ENCODE peak calls at places on chromosomes 5 and 9, in six cellular contexts. P, V, D, N, K and L are unnamed samples.

GRCh38 chr5:32413466-32414263 is 30.9 kb downstream of the ZFR start:
- DNase-seq in P (peak), V (no peak), D (peak), N (no peak), K (no peak), L (no peak)

GRCh38 chr5:58311526-58311925 is 148.4 kb downstream of the PLK2 start:
- DNase-seq in P (no peak), V (no peak), D (no peak), N (no peak), K (no peak), L (no peak)

GRCh38 chr9:81414836-81415235 is 274.5 kb downstream of the TLE1 start:
- DNase-seq in P (no peak), V (no peak), D (no peak), N (no peak), K (no peak), L (no peak)

GRCh38 chr9:86944974-86945867 is 2.1 kb downstream of the GAS1 start:
- DNase-seq in P (no peak), V (no peak), D (peak), N (no peak), K (no peak), L (peak)

GRCh38 chr9:91809581-91810285 is 140.3 kb downstream of the ROR2 start:
- DNase-seq in P (peak), V (no peak), D (no peak), N (no peak), K (no peak), L (peak)

GRCh38 chr9:6646028-6646636 is 603 bp upstream of the GLDC start:
- DNase-seq in P (no peak), V (no peak), D (no peak), N (no peak), K (no peak), L (no peak)

GRCh38 chr9:131656356-131657030 is 83.4 kb downstream of the RAPGEF1 start:
- DNase-seq in P (no peak), V (no peak), D (no peak), N (no peak), K (no peak), L (no peak)

GRCh38 chr5:109105631-109106267 is 304.0 kb downstream of the PJA2 start:
- DNase-seq in P (peak), V (no peak), D (peak), N (no peak), K (no peak), L (peak)

GRCh38 chr5:98827161-98827560 is 53.7 kb downstream of the RGMB start:
- DNase-seq in P (peak), V (no peak), D (peak), N (no peak), K (no peak), L (peak)

GRCh38 chr9:12843735-12844134 is 68.9 kb downstream of the LURAP1L start:
- DNase-seq in P (no peak), V (no peak), D (no peak), N (no peak), K (no peak), L (no peak)

GRCh38 chr5:173973614-173973969 is 15.4 kb upstream of the C5orf47 start:
- DNase-seq in P (no peak), V (no peak), D (no peak), N (peak), K (no peak), L (peak)

GRCh38 chr9:33297455-33297854 is 7.1 kb downstream of the NFX1 start:
- DNase-seq in P (no peak), V (no peak), D (no peak), N (no peak), K (no peak), L (no peak)

GRCh38 chr9:100591639-100592412 is 13.9 kb downstream of the CAVIN4 start:
- DNase-seq in P (no peak), V (no peak), D (no peak), N (no peak), K (no peak), L (no peak)

GRCh38 chr9:14846871-14847311 is 63.3 kb downstream of the FREM1 start:
- DNase-seq in P (peak), V (peak), D (peak), N (peak), K (peak), L (peak)

GRCh38 chr9:114621975-114622609 is 11.0 kb downstream of the TMEM268 start:
- DNase-seq in P (peak), V (peak), D (no peak), N (no peak), K (no peak), L (peak)

GRCh38 chr5:178196986-178197385 is 7.3 kb upstream of the HNRNPAB start:
- DNase-seq in P (no peak), V (no peak), D (no peak), N (no peak), K (no peak), L (no peak)
- TF ChIP-seq CTCF in P (peak), V (no peak), D (peak), N (peak), K (peak), L (peak)

DNA sequence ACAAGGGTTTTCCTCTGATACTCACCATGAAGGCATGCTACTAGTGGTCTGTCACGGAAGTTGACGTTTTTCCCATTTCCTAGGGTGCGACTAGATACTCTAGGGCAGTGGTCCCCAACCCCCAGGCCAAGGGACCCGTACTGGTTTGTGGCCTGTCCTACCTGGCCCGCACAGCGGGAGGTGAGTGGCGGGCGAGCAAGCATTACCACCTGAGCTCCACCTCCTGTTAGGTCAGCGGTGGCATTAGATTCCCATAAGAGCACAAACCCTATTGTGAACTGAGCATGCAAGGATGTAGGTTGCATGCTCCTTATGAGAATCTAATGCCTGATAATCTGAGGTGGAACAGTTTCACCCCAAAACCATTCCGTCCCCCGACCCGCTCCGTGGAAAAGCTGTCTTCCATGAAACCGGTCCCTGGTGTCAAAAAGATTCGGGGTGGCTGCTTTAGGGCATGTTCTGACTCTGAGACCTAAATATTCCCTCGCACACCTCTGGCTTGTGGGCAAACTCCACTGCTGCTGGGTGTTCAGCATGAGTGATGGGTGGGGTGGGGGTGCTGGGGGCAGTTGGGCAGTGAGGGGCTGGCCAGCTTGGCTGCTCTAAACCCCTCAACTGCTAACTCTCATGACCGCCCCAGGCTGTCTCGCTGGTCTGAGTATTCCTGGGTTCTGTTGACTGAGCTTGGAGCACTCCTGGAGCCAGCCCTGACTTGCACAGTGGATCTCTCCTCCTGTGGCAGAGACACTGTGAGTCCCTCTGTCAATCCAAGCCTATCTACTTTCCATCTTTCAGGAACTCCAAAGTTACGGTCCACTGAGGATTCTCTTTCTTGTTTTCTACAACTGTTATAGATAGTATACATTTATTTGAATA is 78.3 kb upstream of the NEK6 start:
- DNase-seq in P (no peak), V (no peak), D (no peak), N (no peak), K (no peak), L (no peak)
- TF ChIP-seq CTCF in P (no peak), V (no peak), D (no peak), N (no peak), K (no peak), L (no peak)

GRCh38 chr9:84652496-84653081 is 16.9 kb upstream of the NTRK2 start:
- DNase-seq in P (no peak), V (no peak), D (peak), N (no peak), K (no peak), L (no peak)
- TF ChIP-seq CTCF in P (peak), V (no peak), D (peak), N (no peak), K (no peak), L (no peak)

DNA sequence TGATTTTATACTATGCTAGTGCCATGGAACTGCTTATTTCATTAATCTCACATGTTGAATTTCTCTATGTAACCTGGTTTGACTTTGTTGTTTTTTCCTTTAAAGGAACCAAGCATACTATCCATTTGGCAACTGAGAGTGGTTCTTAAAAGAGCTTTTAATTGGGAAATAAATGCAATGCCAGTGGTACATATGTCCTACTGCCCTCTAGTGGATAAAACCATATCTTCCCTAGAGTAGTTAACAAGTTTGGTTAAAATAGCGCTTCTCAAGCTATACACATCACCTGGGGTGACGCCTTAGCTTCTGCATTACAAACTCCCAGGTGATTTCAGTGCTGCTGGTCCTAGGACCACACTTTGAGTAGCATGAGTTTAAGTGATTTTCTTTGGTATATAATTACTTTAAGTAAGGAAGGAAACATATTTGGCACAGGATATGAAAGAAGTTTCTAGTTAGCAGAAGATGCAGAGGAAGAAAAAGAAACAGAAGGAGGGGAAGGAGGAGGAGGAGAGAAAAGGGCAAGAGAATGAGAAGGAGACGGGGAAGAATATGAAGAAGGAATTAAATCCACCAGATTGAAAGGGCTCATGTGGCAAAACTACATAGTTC is 56.8 kb downstream of the FGF10 start:
- DNase-seq in P (peak), V (no peak), D (peak), N (no peak), K (no peak), L (peak)
- TF ChIP-seq CTCF in P (peak), V (no peak), D (peak), N (peak), K (peak), L (peak)

GRCh38 chr9:136138566-136138965 is 19.9 kb upstream of the TMEM250 start:
- DNase-seq in P (no peak), V (no peak), D (peak), N (peak), K (peak), L (peak)
- TF ChIP-seq CTCF in P (peak), V (no peak), D (peak), N (peak), K (peak), L (peak)

GRCh38 chr9:89428901-89429890 is 68.7 kb downstream of the SEMA4D start:
- DNase-seq in P (no peak), V (no peak), D (peak), N (no peak), K (no peak), L (no peak)
- TF ChIP-seq CTCF in P (peak), V (no peak), D (peak), N (no peak), K (peak), L (peak)

DNA sequence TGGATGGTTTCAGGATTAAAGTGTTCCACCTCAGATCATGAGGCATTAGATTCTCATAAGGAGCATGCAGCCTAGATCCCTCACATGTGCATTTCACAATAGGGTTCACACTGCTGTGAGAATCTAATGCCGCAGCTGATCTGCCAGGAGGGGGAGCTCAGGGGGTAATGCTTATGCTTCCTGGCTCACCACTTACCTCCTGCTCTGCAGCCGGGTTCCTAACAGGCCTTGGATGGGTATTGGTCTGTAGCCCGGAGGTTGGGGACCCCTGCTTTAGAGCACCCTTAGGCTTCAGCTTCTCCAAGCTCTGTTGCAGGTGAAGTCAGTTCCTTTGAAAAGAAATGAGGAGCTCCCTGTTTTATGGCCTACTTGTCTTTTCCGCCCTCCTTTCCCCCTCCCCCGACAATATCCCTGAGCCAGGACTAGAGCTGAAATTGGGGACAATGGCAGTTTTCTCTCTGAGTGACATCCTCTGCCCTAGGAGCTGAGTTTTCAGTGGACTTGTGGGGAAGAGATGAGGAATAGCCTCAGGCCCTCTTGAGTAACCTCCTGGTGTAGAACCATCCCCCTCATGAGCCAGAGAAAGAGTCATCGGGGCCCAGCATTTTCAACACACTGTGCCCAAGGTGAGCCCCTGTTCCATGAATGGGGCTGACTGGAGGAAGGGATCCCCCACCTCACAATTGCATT is 16.2 kb upstream of the MAT2B start:
- DNase-seq in P (peak), V (no peak), D (peak), N (no peak), K (no peak), L (no peak)
- TF ChIP-seq CTCF in P (peak), V (no peak), D (peak), N (no peak), K (no peak), L (peak)